ENCODE peak calls at places on chromosomes 13 and 19, in five cellular contexts. O, E, H, A and F are unnamed samples. For H3K4me1, the result is how much of the 10 kb centered on the place peaks cover.

GRCh38 chr19:51327066-51327985 is 14.6 kb downstream of the VSIG10L start:
- DNase-seq in E (no peak), H (no peak), A (no peak), O (no peak), F (peak)

GRCh38 chr13:94419304-94419943 is 60.1 kb downstream of the DCT start:
- DNase-seq in E (no peak), H (no peak), A (peak), O (no peak), F (no peak)

GRCh38 chr13:28313579-28313978 is 175.2 kb downstream of the PAN3 start:
- DNase-seq in A (peak), O (no peak), H (no peak), E (no peak), F (no peak)

GRCh38 chr19:23817519-23817918 is 58.8 kb upstream of the ZNF681 start:
- DNase-seq in A (peak), E (peak), H (no peak), O (no peak), F (no peak)

GRCh38 chr13:97140611-97141010 is 81.5 kb upstream of the MBNL2 start:
- DNase-seq in H (no peak), E (no peak), A (no peak), O (no peak), F (no peak)

GRCh38 chr13:26037302-26037701 is 14.5 kb downstream of the SHISA2 start:
- DNase-seq in O (no peak), A (no peak), E (no peak), H (no peak), F (no peak)

GRCh38 chr13:84481958-84482357 is 599.7 kb upstream of the SLITRK1 start:
- DNase-seq in A (peak), O (no peak), H (no peak), E (no peak), F (no peak)

GRCh38 chr13:52665325-52665724 is 12.7 kb downstream of the SUGT1 start:
- DNase-seq in A (peak), H (no peak), O (no peak), E (no peak), F (no peak)

GRCh38 chr13:30978981-30979956 is 46.8 kb downstream of the TEX26 start:
- DNase-seq in O (no peak), A (no peak), H (no peak), E (peak), F (peak)

GRCh38 chr19:31054430-31054829 is 294.8 kb downstream of the TSHZ3 start:
- DNase-seq in A (peak), H (no peak), O (no peak), E (no peak), F (no peak)

GRCh38 chr13:51895906-51896888 is 34.4 kb downstream of the CCDC70 start:
- DNase-seq in O (no peak), H (peak), A (peak), E (peak), F (peak)

GRCh38 chr13:72259528-72259927 is 392.5 kb upstream of the DACH1 start:
- DNase-seq in H (no peak), O (no peak), E (no peak), A (no peak), F (no peak)

GRCh38 chr19:644789-645188 is 5.1 kb downstream of the FGF22 start:
- DNase-seq in E (no peak), A (no peak), O (no peak), H (no peak), F (peak)

GRCh38 chr19:12973236-12973635 is 3.9 kb downstream of the DAND5 start:
- DNase-seq in H (no peak), A (no peak), O (no peak), E (no peak), F (peak)

DNA sequence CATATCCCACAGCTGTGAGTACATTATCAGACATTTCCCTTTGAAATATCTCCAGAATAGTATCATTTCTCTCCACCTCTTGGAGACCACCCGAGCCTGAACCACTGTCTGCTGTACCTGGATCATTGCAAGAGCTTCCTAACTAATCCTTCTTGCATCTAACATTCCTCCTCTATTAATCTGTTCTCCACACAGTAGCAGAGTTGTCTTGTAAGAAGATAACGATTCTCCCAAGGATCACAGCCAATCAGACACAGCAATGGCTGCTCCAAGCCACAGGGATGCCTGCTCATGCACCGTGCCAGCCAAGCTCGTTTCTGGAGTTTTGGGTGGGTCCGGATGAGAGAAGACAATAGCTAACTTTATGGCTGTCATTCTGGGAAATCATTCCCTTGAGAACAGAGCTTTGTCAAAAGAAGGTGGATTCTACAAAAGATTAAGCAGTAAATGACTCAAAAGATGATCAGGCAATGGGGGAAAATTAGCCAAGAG is 14.5 kb upstream of the LAIR1 start:
- DNase-seq in O (no peak), A (no peak), H (no peak), E (no peak), F (no peak)
- H3K4me1 ChIP-seq in O (under half), A (under half), H (under half), E (under half), F (under half)

GRCh38 chr13:99214232-99214631 is 13.6 kb downstream of the UBAC2 start:
- DNase-seq in H (no peak), E (no peak), A (no peak), O (no peak), F (no peak)

GRCh38 chr13:99218126-99218525 is 17.5 kb downstream of the UBAC2 start:
- DNase-seq in O (no peak), A (no peak), H (no peak), E (no peak), F (no peak)

GRCh38 chr13:99214691-99215090 is 14.0 kb downstream of the UBAC2 start:
- DNase-seq in A (no peak), H (no peak), O (no peak), E (no peak), F (no peak)

GRCh38 chr13:99217461-99218101 is 16.9 kb downstream of the UBAC2 start:
- DNase-seq in E (no peak), H (no peak), O (no peak), A (no peak), F (peak)

GRCh38 chr13:99215466-99215865 is 14.8 kb downstream of the UBAC2 start:
- DNase-seq in O (no peak), H (no peak), E (no peak), A (no peak), F (no peak)
- H3K4me3 ChIP-seq in O (no peak), H (no peak), E (no peak), A (no peak), F (no peak)

GRCh38 chr19:2330255-2330631 is 1.8 kb downstream of the SPPL2B start:
- DNase-seq in A (no peak), E (no peak), H (no peak), O (no peak), F (peak)
- H3K4me1 ChIP-seq in A (under half), E (half or more), H (half or more), O (under half), F (under half)

GRCh38 chr19:3783660-3784584 is 2.3 kb downstream of the MATK start:
- DNase-seq in O (no peak), H (no peak), E (no peak), A (no peak), F (no peak)

GRCh38 chr19:3785464-3785937 is 680 bp downstream of the MATK start:
- DNase-seq in H (no peak), O (no peak), A (no peak), E (no peak), F (no peak)

GRCh38 chr19:3782903-3783302 is 3.3 kb downstream of the MATK start:
- DNase-seq in A (no peak), E (no peak), O (no peak), H (no peak), F (peak)

GRCh38 chr19:3785938-3786824 is at the start of gene MATK:
- DNase-seq in E (no peak), H (no peak), A (no peak), O (no peak), F (no peak)

GRCh38 chr19:3784607-3785463 is 1.3 kb downstream of the MATK start:
- DNase-seq in A (no peak), O (no peak), E (no peak), H (no peak), F (peak)
- H3K4me3 ChIP-seq in A (no peak), O (no peak), E (no peak), H (no peak), F (no peak)

GRCh38 chr19:35307990-35308389 is 16.0 kb downstream of the MAG start:
- DNase-seq in H (no peak), E (no peak), A (no peak), O (no peak), F (no peak)

GRCh38 chr19:35310811-35311465 is 18.0 kb upstream of the CD22 start:
- DNase-seq in O (no peak), H (no peak), E (no peak), A (no peak), F (no peak)

GRCh38 chr19:35311901-35312665 is 16.9 kb upstream of the CD22 start:
- DNase-seq in A (no peak), H (no peak), E (no peak), O (no peak), F (no peak)

GRCh38 chr19:35309481-35310279 is 17.7 kb downstream of the MAG start:
- DNase-seq in A (peak), E (peak), O (no peak), H (no peak), F (peak)

DNA sequence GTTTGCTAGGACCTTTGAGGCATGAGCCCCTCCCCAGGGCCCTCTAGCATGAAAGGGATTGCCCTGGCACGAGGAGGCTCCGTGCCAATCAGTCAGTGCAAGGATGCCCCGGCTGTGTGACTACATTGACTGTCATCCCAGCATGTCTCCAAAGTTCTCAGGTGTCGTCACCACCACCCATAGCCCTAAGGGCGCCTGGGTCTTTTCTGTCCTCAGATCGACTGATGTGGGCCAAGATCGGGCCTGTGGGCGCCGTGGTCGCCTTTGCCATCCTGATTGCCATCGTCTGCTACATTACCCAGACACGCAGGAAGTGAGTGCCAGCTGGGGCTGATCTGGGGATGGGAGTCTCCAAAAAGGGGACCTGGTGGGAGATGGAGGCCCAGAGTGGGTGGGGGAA is 18.4 kb downstream of the MAG start:
- DNase-seq in A (no peak), H (no peak), E (no peak), O (no peak), F (no peak)
- H3K4me1 ChIP-seq in A (under half), H (under half), E (under half), O (under half), F (under half)

DNA sequence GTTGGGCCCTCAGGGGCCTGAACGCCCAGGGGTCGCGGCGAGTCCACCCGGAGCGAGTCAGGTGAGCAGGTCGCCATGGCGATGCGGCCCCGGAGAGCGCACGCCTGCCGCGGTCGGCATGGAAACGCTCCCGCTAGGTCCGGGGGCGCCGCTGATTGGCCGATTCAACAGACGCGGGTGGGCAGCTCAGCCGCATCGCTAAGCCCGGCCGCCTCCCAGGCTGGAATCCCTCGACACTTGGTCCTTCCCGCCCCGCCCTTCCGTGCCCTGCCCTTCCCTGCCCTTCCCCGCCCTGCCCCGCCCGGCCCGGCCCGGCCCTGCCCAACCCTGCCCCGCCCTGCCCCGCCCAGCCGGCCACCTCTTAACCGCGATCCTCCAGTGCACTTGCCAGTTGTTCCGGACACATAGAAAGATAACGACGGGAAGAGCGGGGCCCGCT is at the start of gene CCNA1:
- DNase-seq in O (no peak), E (peak), H (peak), A (peak), F (peak)
- H3K4me3 ChIP-seq in O (peak), E (peak), H (peak), A (peak), F (peak)